ENCODE peak calls at places on chromosomes 13 and 19, in six cellular contexts. D is fibroblast of lung; U is breast epithelium; R is body of pancreas; N is neuronal stem cell; P is CD8-positive, alpha-beta memory T cell. F is an unnamed sample. For H3K4me1, the result is how much of the 10 kb centered on the place peaks cover.

GRCh38 chr19:47209323-47210179 is 21.4 kb downstream of the BBC3 start:
- DNase-seq in D (no peak), U (no peak), R (no peak), N (no peak), P (no peak), F (no peak)

GRCh38 chr13:29362849-29363604 is 232.5 kb downstream of the SLC7A1 start:
- DNase-seq in D (peak), U (no peak), R (peak), N (peak), P (peak), F (peak)

GRCh38 chr13:28140433-28141125 is 2.2 kb downstream of the PAN3 start:
- DNase-seq in D (peak), U (no peak), R (no peak), N (no peak), P (no peak), F (no peak)

GRCh38 chr13:107860284-107860683 is 355.1 kb downstream of the LIG4 start:
- DNase-seq in D (no peak), U (no peak), R (no peak), N (no peak), P (no peak), F (no peak)

GRCh38 chr13:72698164-72698563 is 29.3 kb downstream of the MZT1 start:
- DNase-seq in D (no peak), U (no peak), R (no peak), N (no peak), P (no peak), F (no peak)

GRCh38 chr13:106533940-106534843 is 1.3 kb downstream of the EFNB2 start:
- DNase-seq in D (peak), U (no peak), R (peak), N (no peak), P (no peak), F (no peak)

GRCh38 chr13:89205856-89206255 is 1534.7 kb downstream of the SLITRK5 start:
- DNase-seq in D (no peak), U (no peak), R (no peak), N (no peak), P (no peak), F (no peak)

GRCh38 chr13:105202384-105202783 is 1333.1 kb downstream of the EFNB2 start:
- DNase-seq in D (peak), U (no peak), R (no peak), N (peak), P (no peak), F (no peak)

GRCh38 chr13:23772717-23773116 is 116.5 kb downstream of the MIPEP start:
- DNase-seq in D (no peak), U (no peak), R (no peak), N (no peak), P (no peak), F (no peak)

GRCh38 chr13:45595968-45596367 is 19.6 kb downstream of the ERICH6B start:
- DNase-seq in D (no peak), U (no peak), R (no peak), N (no peak), P (no peak), F (no peak)

GRCh38 chr13:26601669-26602068 is 44.2 kb downstream of the WASF3 start:
- DNase-seq in D (peak), U (no peak), R (no peak), N (no peak), P (no peak), F (no peak)

GRCh38 chr13:76522083-76522755 is 364.0 kb downstream of the KCTD12 start:
- DNase-seq in D (peak), U (no peak), R (no peak), N (no peak), P (no peak), F (no peak)

GRCh38 chr13:77584111-77584510 is 48.6 kb downstream of the SCEL start:
- DNase-seq in D (peak), U (no peak), R (no peak), N (no peak), P (no peak), F (no peak)

GRCh38 chr19:51339313-51339686 is 2.6 kb downstream of the VSIG10L start:
- DNase-seq in D (no peak), U (no peak), R (no peak), N (no peak), P (no peak), F (no peak)

GRCh38 chr13:113152894-113153809 is 5.3 kb upstream of the PROZ start:
- DNase-seq in D (peak), U (no peak), R (peak), N (peak), P (no peak), F (no peak)

GRCh38 chr19:45164577-45165335 is 4.0 kb upstream of the NKPD1 start:
- DNase-seq in D (peak), U (peak), R (peak), N (no peak), P (peak), F (peak)

GRCh38 chr19:1015782-1016646 is 4.9 kb downstream of the TMEM259 start:
- DNase-seq in D (no peak), U (no peak), R (no peak), N (no peak), P (no peak), F (no peak)
- H3K27ac ChIP-seq in D (no peak), U (no peak), R (peak), N (peak), P (no peak), F (no peak)

GRCh38 chr19:14418743-14419037 is 451 bp downstream of the DDX39A start:
- DNase-seq in D (no peak), U (no peak), R (no peak), N (no peak), P (no peak), F (no peak)

GRCh38 chr19:14413765-14414171 is 5.4 kb downstream of the DDX39A start:
- DNase-seq in D (peak), U (no peak), R (no peak), N (no peak), P (no peak), F (no peak)

GRCh38 chr19:14413355-14413754 is 5.8 kb downstream of the DDX39A start:
- DNase-seq in D (no peak), U (no peak), R (no peak), N (no peak), P (no peak), F (no peak)

GRCh38 chr19:14419038-14419813 is at the start of gene DDX39A:
- DNase-seq in D (peak), U (peak), R (peak), N (peak), P (peak), F (peak)

DNA sequence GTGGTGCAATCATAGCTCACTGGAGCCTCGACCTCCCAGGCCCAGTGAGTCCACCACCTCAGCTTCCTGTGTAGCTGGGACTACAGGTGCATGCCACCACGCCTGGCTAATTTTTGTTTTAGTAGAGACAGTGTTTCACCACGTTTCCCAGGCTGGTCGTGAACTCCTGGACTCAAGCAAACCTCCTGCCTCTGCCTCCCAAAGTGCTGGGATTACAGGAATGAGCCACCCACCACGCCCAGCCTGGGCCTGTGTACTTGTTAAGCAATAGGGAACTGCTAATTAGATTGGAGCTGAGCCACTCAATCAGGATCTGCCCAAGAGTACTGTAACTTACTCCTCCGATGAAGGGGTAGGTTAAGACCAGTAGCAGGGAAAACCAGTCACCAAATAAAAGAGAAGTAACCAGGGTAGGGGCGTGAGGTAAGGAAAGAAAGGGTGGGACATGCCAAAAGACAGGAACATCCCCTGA is 2.4 kb downstream of the DDX39A start:
- DNase-seq in D (no peak), U (no peak), R (no peak), N (no peak), P (no peak), F (no peak)
- H3K4me1 ChIP-seq in D (under half), U (under half), R (under half), N (under half), P (half or more), F (under half)

GRCh38 chr19:28495046-28495445 is 717.9 kb downstream of the UQCRFS1 start:
- DNase-seq in D (peak), U (no peak), R (no peak), N (no peak), P (no peak), F (no peak)
- H3K4me3 ChIP-seq in D (no peak), U (no peak), R (no peak), N (no peak), P (no peak), F (no peak)

DNA sequence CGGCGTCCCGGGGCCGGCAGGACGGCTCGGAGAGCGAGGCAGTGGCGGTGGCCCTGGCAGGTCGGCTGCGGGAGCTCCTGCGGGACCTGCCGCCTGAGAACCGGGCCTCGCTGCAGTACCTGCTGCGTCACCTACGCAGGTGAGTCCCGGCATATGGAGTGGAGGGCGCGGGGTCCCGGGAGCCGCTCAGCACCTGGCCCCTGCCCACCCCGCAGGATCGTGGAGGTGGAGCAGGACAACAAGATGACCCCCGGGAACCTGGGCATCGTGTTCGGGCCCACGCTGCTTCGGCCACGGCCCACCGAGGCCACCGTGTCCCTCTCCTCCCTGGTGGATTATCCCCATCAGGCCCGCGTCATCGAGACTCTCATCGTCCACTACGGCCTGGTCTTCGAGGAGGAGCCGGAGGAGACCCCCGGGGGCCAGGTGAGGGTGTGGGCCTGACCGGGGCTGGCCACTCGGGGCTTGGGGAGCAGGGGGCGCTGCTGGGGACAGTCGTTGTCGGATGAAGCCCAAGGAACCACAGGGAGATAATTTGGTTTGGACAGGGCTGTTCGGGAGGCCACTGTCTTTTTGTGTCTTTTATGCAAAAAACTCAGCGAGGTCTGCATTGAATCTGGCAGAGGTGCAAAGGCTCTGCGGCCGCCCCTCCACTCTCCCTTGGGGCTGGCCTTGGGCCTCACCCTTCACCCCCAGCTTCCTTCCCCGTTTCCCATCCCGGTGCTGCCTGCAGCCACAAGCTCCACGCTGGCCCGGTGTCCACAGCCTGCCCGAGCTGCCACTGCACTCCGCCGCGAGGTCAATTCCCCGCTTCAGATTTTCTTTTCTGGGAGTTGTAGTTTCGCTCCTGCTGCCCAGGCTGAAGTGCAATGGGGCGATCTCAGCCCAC is 12.0 kb downstream of the POLR2E start:
- DNase-seq in D (no peak), U (no peak), R (no peak), N (no peak), P (no peak), F (no peak)
- H3K27ac ChIP-seq in D (no peak), U (peak), R (no peak), N (no peak), P (no peak), F (peak)

DNA sequence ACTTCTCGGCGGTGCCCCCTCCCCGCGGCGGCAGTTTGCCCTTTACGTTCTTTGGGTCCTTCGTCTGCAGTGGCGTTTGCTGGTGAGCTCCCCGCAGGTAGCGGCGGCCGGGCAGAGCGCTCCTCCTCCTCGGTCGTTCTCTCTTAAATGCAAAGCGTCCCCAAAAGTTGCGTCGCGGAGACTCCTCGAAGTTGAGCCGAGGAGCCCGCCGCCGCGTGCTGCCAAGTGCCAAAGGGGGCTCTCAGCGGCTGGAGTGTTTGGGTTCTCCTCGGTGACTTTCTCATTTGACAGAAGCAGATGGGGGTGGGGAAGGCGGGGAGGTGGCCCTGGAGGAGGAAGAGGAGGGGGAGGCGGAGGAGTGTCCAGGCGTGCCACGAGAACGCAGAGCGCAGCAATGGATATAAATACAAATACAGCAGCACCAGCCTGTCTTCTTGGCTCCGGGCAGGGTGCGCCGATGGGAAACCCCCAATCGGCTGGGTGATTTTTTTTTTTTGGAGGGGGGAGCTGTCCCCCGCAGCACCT is at the start of gene SOX21:
- DNase-seq in D (no peak), U (no peak), R (no peak), N (no peak), P (no peak), F (no peak)
- H3K4me1 ChIP-seq in D (under half), U (under half), R (under half), N (under half), P (under half), F (under half)

GRCh38 chr13:112072531-112073244 is 5.7 kb downstream of the SOX1 start:
- DNase-seq in D (peak), U (no peak), R (no peak), N (peak), P (no peak), F (no peak)
- H3K4me3 ChIP-seq in D (no peak), U (peak), R (no peak), N (peak), P (no peak), F (no peak)

GRCh38 chr13:50073340-50073739 is 58.1 kb downstream of the KCNRG start:
- DNase-seq in D (no peak), U (no peak), R (no peak), N (no peak), P (no peak), F (no peak)
- H3K27ac ChIP-seq in D (no peak), U (no peak), R (no peak), N (no peak), P (no peak), F (no peak)

GRCh38 chr13:99258210-99258860 is at the start of gene GPR18:
- DNase-seq in D (no peak), U (no peak), R (no peak), N (no peak), P (peak), F (no peak)

GRCh38 chr13:99258946-99259345 is 767 bp upstream of the GPR18 start:
- DNase-seq in D (no peak), U (no peak), R (no peak), N (no peak), P (no peak), F (no peak)

GRCh38 chr13:99261040-99261439 is 2.9 kb upstream of the GPR18 start:
- DNase-seq in D (no peak), U (no peak), R (no peak), N (no peak), P (no peak), F (no peak)

GRCh38 chr13:99257291-99257690 is 888 bp downstream of the GPR18 start:
- DNase-seq in D (no peak), U (no peak), R (no peak), N (no peak), P (no peak), F (no peak)

GRCh38 chr13:99260216-99260615 is 2.0 kb upstream of the GPR18 start:
- DNase-seq in D (peak), U (no peak), R (no peak), N (no peak), P (no peak), F (no peak)
- H3K4me1 ChIP-seq in D (under half), U (under half), R (under half), N (under half), P (half or more), F (under half)

DNA sequence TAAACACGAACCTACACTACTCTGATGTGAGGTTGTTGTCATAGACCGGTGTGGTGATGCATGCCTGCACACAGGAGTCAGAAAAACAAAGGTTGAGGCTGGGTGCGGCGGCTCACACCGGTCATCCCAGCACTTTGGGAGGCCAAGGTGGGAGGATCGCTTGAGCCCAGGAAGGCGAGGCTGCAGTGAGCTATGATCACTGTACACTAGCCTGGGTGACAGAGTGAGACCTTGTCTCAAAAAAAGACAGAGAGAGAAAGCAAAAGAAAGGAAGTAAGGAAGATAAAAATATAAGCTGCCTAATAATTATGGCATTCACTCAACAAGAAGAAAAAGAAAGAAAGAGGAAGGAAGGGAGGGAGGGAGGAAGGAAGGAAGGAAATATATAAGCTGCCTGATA is 9.3 kb downstream of the GP6 start:
- DNase-seq in D (no peak), U (no peak), R (no peak), N (no peak), P (no peak), F (no peak)
- H3K4me3 ChIP-seq in D (no peak), U (no peak), R (no peak), N (no peak), P (no peak), F (no peak)